ENCODE peak calls at places on chromosome 22, in seven cellular contexts. One of them, this sample, is unnamed.
A peak's percentile ranks its signal among the peaks of the same experiment; 100 is the strongest.

GRCh38 chr22:48665286-48666010 is 1162.2 kb downstream of the BRD1 start:
- DNase-seq in heart right ventricle: no peak
- DNase-seq in stimulated activated CD8-positive, alpha-beta memory T cell treated with anti-CD3 and anti-CD28 coated beads, Interleukin-15, amount 100 ng/mL, for 1 hour: no peak
- DNase-seq in CD4-positive, CD25-positive, alpha-beta regulatory T cell: no peak
- DNase-seq in C1 segment of cervical spinal cord: no peak
- DNase-seq in hepatocyte: no peak
- DNase-seq in PC-3: no peak
- DNase-seq in this sample: no peak

GRCh38 chr22:30304495-30305244 is 15.4 kb upstream of the CASTOR1 start:
- DNase-seq in heart right ventricle: no peak
- DNase-seq in stimulated activated CD8-positive, alpha-beta memory T cell treated with anti-CD3 and anti-CD28 coated beads, Interleukin-15, amount 100 ng/mL, for 1 hour: no peak
- DNase-seq in CD4-positive, CD25-positive, alpha-beta regulatory T cell: no peak
- DNase-seq in C1 segment of cervical spinal cord: peak; percentile 16
- DNase-seq in hepatocyte: no peak
- DNase-seq in PC-3: peak; percentile 86
- DNase-seq in this sample: no peak

GRCh38 chr22:27063841-27064240 is 406.5 kb downstream of the MIAT start:
- DNase-seq in heart right ventricle: no peak
- DNase-seq in stimulated activated CD8-positive, alpha-beta memory T cell treated with anti-CD3 and anti-CD28 coated beads, Interleukin-15, amount 100 ng/mL, for 1 hour: no peak
- DNase-seq in CD4-positive, CD25-positive, alpha-beta regulatory T cell: no peak
- DNase-seq in C1 segment of cervical spinal cord: no peak
- DNase-seq in hepatocyte: no peak
- DNase-seq in PC-3: no peak
- DNase-seq in this sample: no peak

GRCh38 chr22:39530692-39531331 is 1.7 kb downstream of the RPS19BP1 start:
- DNase-seq in heart right ventricle: no peak
- DNase-seq in stimulated activated CD8-positive, alpha-beta memory T cell treated with anti-CD3 and anti-CD28 coated beads, Interleukin-15, amount 100 ng/mL, for 1 hour: no peak
- DNase-seq in CD4-positive, CD25-positive, alpha-beta regulatory T cell: peak; percentile 60
- DNase-seq in C1 segment of cervical spinal cord: no peak
- DNase-seq in hepatocyte: peak; percentile 68
- DNase-seq in PC-3: peak; percentile 57
- DNase-seq in this sample: no peak

GRCh38 chr22:38214248-38215056 is 12.7 kb downstream of the MAFF start:
- DNase-seq in heart right ventricle: peak; percentile 47
- DNase-seq in stimulated activated CD8-positive, alpha-beta memory T cell treated with anti-CD3 and anti-CD28 coated beads, Interleukin-15, amount 100 ng/mL, for 1 hour: no peak
- DNase-seq in CD4-positive, CD25-positive, alpha-beta regulatory T cell: peak; percentile 71
- DNase-seq in C1 segment of cervical spinal cord: no peak
- DNase-seq in hepatocyte: peak; percentile 81
- DNase-seq in PC-3: no peak
- DNase-seq in this sample: no peak

GRCh38 chr22:34301569-34301968 is 381.3 kb upstream of the LARGE1 start:
- DNase-seq in heart right ventricle: no peak
- DNase-seq in stimulated activated CD8-positive, alpha-beta memory T cell treated with anti-CD3 and anti-CD28 coated beads, Interleukin-15, amount 100 ng/mL, for 1 hour: no peak
- DNase-seq in CD4-positive, CD25-positive, alpha-beta regulatory T cell: no peak
- DNase-seq in C1 segment of cervical spinal cord: no peak
- DNase-seq in hepatocyte: no peak
- DNase-seq in PC-3: no peak
- DNase-seq in this sample: no peak

GRCh38 chr22:19412934-19413333 is 18.6 kb downstream of the HIRA start:
- DNase-seq in heart right ventricle: no peak
- DNase-seq in stimulated activated CD8-positive, alpha-beta memory T cell treated with anti-CD3 and anti-CD28 coated beads, Interleukin-15, amount 100 ng/mL, for 1 hour: no peak
- DNase-seq in CD4-positive, CD25-positive, alpha-beta regulatory T cell: no peak
- DNase-seq in C1 segment of cervical spinal cord: no peak
- DNase-seq in hepatocyte: no peak
- DNase-seq in PC-3: no peak
- DNase-seq in this sample: no peak

GRCh38 chr22:42716649-42717127 is 4.0 kb downstream of the A4GALT start:
- DNase-seq in heart right ventricle: no peak
- DNase-seq in stimulated activated CD8-positive, alpha-beta memory T cell treated with anti-CD3 and anti-CD28 coated beads, Interleukin-15, amount 100 ng/mL, for 1 hour: no peak
- DNase-seq in CD4-positive, CD25-positive, alpha-beta regulatory T cell: no peak
- DNase-seq in C1 segment of cervical spinal cord: no peak
- DNase-seq in hepatocyte: no peak
- DNase-seq in PC-3: no peak
- DNase-seq in this sample: no peak

GRCh38 chr22:41405588-41405987 is 23.8 kb downstream of the TEF start:
- DNase-seq in heart right ventricle: no peak
- DNase-seq in stimulated activated CD8-positive, alpha-beta memory T cell treated with anti-CD3 and anti-CD28 coated beads, Interleukin-15, amount 100 ng/mL, for 1 hour: no peak
- DNase-seq in CD4-positive, CD25-positive, alpha-beta regulatory T cell: peak; percentile 28
- DNase-seq in C1 segment of cervical spinal cord: no peak
- DNase-seq in hepatocyte: no peak
- DNase-seq in PC-3: no peak
- DNase-seq in this sample: no peak

GRCh38 chr22:45692549-45692948 is 20.9 kb downstream of the ATXN10 start:
- DNase-seq in heart right ventricle: no peak
- DNase-seq in stimulated activated CD8-positive, alpha-beta memory T cell treated with anti-CD3 and anti-CD28 coated beads, Interleukin-15, amount 100 ng/mL, for 1 hour: no peak
- DNase-seq in CD4-positive, CD25-positive, alpha-beta regulatory T cell: no peak
- DNase-seq in C1 segment of cervical spinal cord: no peak
- DNase-seq in hepatocyte: no peak
- DNase-seq in PC-3: peak; percentile 35
- DNase-seq in this sample: peak; percentile 46

GRCh38 chr22:26648011-26648497 is 9.3 kb upstream of the MIAT start:
- DNase-seq in heart right ventricle: no peak
- DNase-seq in stimulated activated CD8-positive, alpha-beta memory T cell treated with anti-CD3 and anti-CD28 coated beads, Interleukin-15, amount 100 ng/mL, for 1 hour: no peak
- DNase-seq in CD4-positive, CD25-positive, alpha-beta regulatory T cell: peak; percentile 68
- DNase-seq in C1 segment of cervical spinal cord: no peak
- DNase-seq in hepatocyte: no peak
- DNase-seq in PC-3: no peak
- DNase-seq in this sample: no peak

GRCh38 chr22:43396321-43396933 is 15.4 kb upstream of the MPPED1 start:
- DNase-seq in heart right ventricle: no peak
- DNase-seq in stimulated activated CD8-positive, alpha-beta memory T cell treated with anti-CD3 and anti-CD28 coated beads, Interleukin-15, amount 100 ng/mL, for 1 hour: no peak
- DNase-seq in CD4-positive, CD25-positive, alpha-beta regulatory T cell: no peak
- DNase-seq in C1 segment of cervical spinal cord: no peak
- DNase-seq in hepatocyte: no peak
- DNase-seq in PC-3: no peak
- DNase-seq in this sample: no peak

GRCh38 chr22:26708256-26709009 is 51.0 kb downstream of the MIAT start:
- DNase-seq in heart right ventricle: no peak
- DNase-seq in stimulated activated CD8-positive, alpha-beta memory T cell treated with anti-CD3 and anti-CD28 coated beads, Interleukin-15, amount 100 ng/mL, for 1 hour: no peak
- DNase-seq in CD4-positive, CD25-positive, alpha-beta regulatory T cell: no peak
- DNase-seq in C1 segment of cervical spinal cord: no peak
- DNase-seq in hepatocyte: no peak
- DNase-seq in PC-3: no peak
- DNase-seq in this sample: peak; percentile 19

GRCh38 chr22:19886605-19887250 is 32.1 kb upstream of the GNB1L start:
- DNase-seq in heart right ventricle: no peak
- DNase-seq in stimulated activated CD8-positive, alpha-beta memory T cell treated with anti-CD3 and anti-CD28 coated beads, Interleukin-15, amount 100 ng/mL, for 1 hour: no peak
- DNase-seq in CD4-positive, CD25-positive, alpha-beta regulatory T cell: peak; percentile 80
- DNase-seq in C1 segment of cervical spinal cord: no peak
- DNase-seq in hepatocyte: no peak
- DNase-seq in PC-3: no peak
- DNase-seq in this sample: peak; percentile 63

GRCh38 chr22:37163618-37164534 is 14.2 kb upstream of the IL2RB start:
- DNase-seq in heart right ventricle: no peak
- DNase-seq in stimulated activated CD8-positive, alpha-beta memory T cell treated with anti-CD3 and anti-CD28 coated beads, Interleukin-15, amount 100 ng/mL, for 1 hour: no peak
- DNase-seq in CD4-positive, CD25-positive, alpha-beta regulatory T cell: peak; percentile 67
- DNase-seq in C1 segment of cervical spinal cord: no peak
- DNase-seq in hepatocyte: no peak
- DNase-seq in PC-3: no peak
- DNase-seq in this sample: no peak

GRCh38 chr22:37626144-37626543 is 13.3 kb upstream of the SH3BP1 start:
- DNase-seq in heart right ventricle: peak; percentile 62
- DNase-seq in stimulated activated CD8-positive, alpha-beta memory T cell treated with anti-CD3 and anti-CD28 coated beads, Interleukin-15, amount 100 ng/mL, for 1 hour: no peak
- DNase-seq in CD4-positive, CD25-positive, alpha-beta regulatory T cell: no peak
- DNase-seq in C1 segment of cervical spinal cord: no peak
- DNase-seq in hepatocyte: peak; percentile 66
- DNase-seq in PC-3: no peak
- DNase-seq in this sample: no peak

GRCh38 chr22:21849489-21849888 is 18.0 kb downstream of the MAPK1 start:
- DNase-seq in heart right ventricle: no peak
- DNase-seq in stimulated activated CD8-positive, alpha-beta memory T cell treated with anti-CD3 and anti-CD28 coated beads, Interleukin-15, amount 100 ng/mL, for 1 hour: no peak
- DNase-seq in CD4-positive, CD25-positive, alpha-beta regulatory T cell: no peak
- DNase-seq in C1 segment of cervical spinal cord: no peak
- DNase-seq in hepatocyte: no peak
- DNase-seq in PC-3: no peak
- DNase-seq in this sample: no peak

GRCh38 chr22:19912236-19912999 is 29.2 kb upstream of the COMT start:
- DNase-seq in heart right ventricle: no peak
- DNase-seq in stimulated activated CD8-positive, alpha-beta memory T cell treated with anti-CD3 and anti-CD28 coated beads, Interleukin-15, amount 100 ng/mL, for 1 hour: no peak
- DNase-seq in CD4-positive, CD25-positive, alpha-beta regulatory T cell: no peak
- DNase-seq in C1 segment of cervical spinal cord: no peak
- DNase-seq in hepatocyte: no peak
- DNase-seq in PC-3: no peak
- DNase-seq in this sample: no peak

GRCh38 chr22:49671331-49672012 is 156.2 kb downstream of the BRD1 start:
- DNase-seq in heart right ventricle: no peak
- DNase-seq in stimulated activated CD8-positive, alpha-beta memory T cell treated with anti-CD3 and anti-CD28 coated beads, Interleukin-15, amount 100 ng/mL, for 1 hour: no peak
- DNase-seq in CD4-positive, CD25-positive, alpha-beta regulatory T cell: no peak
- DNase-seq in C1 segment of cervical spinal cord: no peak
- DNase-seq in hepatocyte: no peak
- DNase-seq in PC-3: no peak
- DNase-seq in this sample: no peak

GRCh38 chr22:23763579-23764331 is 965 bp downstream of the C22orf15 start:
- DNase-seq in heart right ventricle: no peak
- DNase-seq in stimulated activated CD8-positive, alpha-beta memory T cell treated with anti-CD3 and anti-CD28 coated beads, Interleukin-15, amount 100 ng/mL, for 1 hour: no peak
- DNase-seq in CD4-positive, CD25-positive, alpha-beta regulatory T cell: peak; percentile 55
- DNase-seq in C1 segment of cervical spinal cord: no peak
- DNase-seq in hepatocyte: no peak
- DNase-seq in PC-3: no peak
- DNase-seq in this sample: no peak

GRCh38 chr22:31192513-31192912 is 19.6 kb upstream of the LIMK2 start:
- DNase-seq in heart right ventricle: no peak
- DNase-seq in stimulated activated CD8-positive, alpha-beta memory T cell treated with anti-CD3 and anti-CD28 coated beads, Interleukin-15, amount 100 ng/mL, for 1 hour: no peak
- DNase-seq in CD4-positive, CD25-positive, alpha-beta regulatory T cell: no peak
- DNase-seq in C1 segment of cervical spinal cord: no peak
- DNase-seq in hepatocyte: no peak
- DNase-seq in PC-3: no peak
- DNase-seq in this sample: no peak